ENCODE peak calls at places on chromosome 3, in four cellular contexts. Y is T-helper 17 cell, R is ecto neural progenitor cell, D is T-helper 2 cell. T is an unnamed sample.

GRCh38 chr3:141950572-141951493 is 74.4 kb downstream of the ATP1B3 start:
- DNase-seq in Y (no peak), R (no peak), D (no peak), T (no peak)

GRCh38 chr3:15903164-15903563 is 105.4 kb upstream of the ANKRD28 start:
- DNase-seq in Y (no peak), R (no peak), D (no peak), T (no peak)

GRCh38 chr3:194272221-194272620 is 78.9 kb downstream of the CPN2 start:
- DNase-seq in Y (no peak), R (peak), D (no peak), T (peak)

GRCh38 chr3:127739347-127740135 is 66.8 kb downstream of the ABTB1 start:
- DNase-seq in Y (no peak), R (no peak), D (no peak), T (no peak)

GRCh38 chr3:23713641-23714040 is 92.1 kb upstream of the UBE2E1 start:
- DNase-seq in Y (no peak), R (no peak), D (no peak), T (no peak)

GRCh38 chr3:168722091-168722490 is 626.4 kb upstream of the GOLIM4 start:
- DNase-seq in Y (no peak), R (no peak), D (no peak), T (no peak)

GRCh38 chr3:24683511-24684384 is 189.1 kb upstream of the THRB start:
- DNase-seq in Y (no peak), R (no peak), D (no peak), T (no peak)

GRCh38 chr3:115806501-115806900 is 183.2 kb downstream of the GAP43 start:
- DNase-seq in Y (no peak), R (no peak), D (no peak), T (no peak)

GRCh38 chr3:125194849-125195601 is 17.5 kb downstream of the SLC12A8 start:
- DNase-seq in Y (no peak), R (no peak), D (no peak), T (no peak)

GRCh38 chr3:150763122-150763840 is at the start of gene SIAH2:
- DNase-seq in Y (peak), R (peak), D (peak), T (peak)

GRCh38 chr3:11818033-11818432 is 28.7 kb downstream of the TAMM41 start:
- DNase-seq in Y (no peak), R (no peak), D (no peak), T (no peak)

GRCh38 chr3:48130321-48130881 is 57.8 kb downstream of the CDC25A start:
- DNase-seq in Y (no peak), R (no peak), D (no peak), T (no peak)

GRCh38 chr3:72996473-72997333 is at the start of gene PPP4R2:
- DNase-seq in Y (peak), R (peak), D (peak), T (peak)

GRCh38 chr3:107989651-107990050 is 101.2 kb downstream of the CD47 start:
- DNase-seq in Y (no peak), R (no peak), D (no peak), T (no peak)

GRCh38 chr3:24551626-24552025 is 57.0 kb upstream of the THRB start:
- DNase-seq in Y (no peak), R (no peak), D (no peak), T (no peak)

T was measured in H9.